ENCODE peak calls at places on chromosomes 16 and 17, in four cellular contexts. One of them, this sample, is unnamed.

GRCh38 chr17:44084131-44084538 is 13.6 kb downstream of the G6PC3 start:
- DNase-seq in CD8-positive, alpha-beta T cell: no peak
- DNase-seq in GM06990: no peak
- DNase-seq in B cell: peak; percentile 58
- DNase-seq in this sample: no peak

GRCh38 chr16:51545951-51546350 is 394.9 kb upstream of the SALL1 start:
- DNase-seq in CD8-positive, alpha-beta T cell: no peak
- DNase-seq in GM06990: no peak
- DNase-seq in B cell: no peak
- DNase-seq in this sample: no peak

GRCh38 chr17:48125829-48126612 is 18.5 kb downstream of the SNX11 start:
- DNase-seq in CD8-positive, alpha-beta T cell: no peak
- DNase-seq in GM06990: no peak
- DNase-seq in B cell: no peak
- DNase-seq in this sample: no peak

GRCh38 chr17:72797142-72797541 is 295.3 kb downstream of the SLC39A11 start:
- DNase-seq in CD8-positive, alpha-beta T cell: no peak
- DNase-seq in GM06990: no peak
- DNase-seq in B cell: no peak
- DNase-seq in this sample: no peak

GRCh38 chr17:9079461-9080103 is 58.3 kb downstream of the NTN1 start:
- DNase-seq in CD8-positive, alpha-beta T cell: peak; percentile 53
- DNase-seq in GM06990: no peak
- DNase-seq in B cell: no peak
- DNase-seq in this sample: no peak

GRCh38 chr17:81812571-81813370 is 8.8 kb downstream of the GCGR start:
- DNase-seq in CD8-positive, alpha-beta T cell: no peak
- DNase-seq in GM06990: no peak
- DNase-seq in B cell: no peak
- DNase-seq in this sample: no peak

GRCh38 chr16:50121721-50122445 is 31.2 kb upstream of the TENT4B start:
- DNase-seq in CD8-positive, alpha-beta T cell: peak; percentile 53
- DNase-seq in GM06990: peak; percentile 67
- DNase-seq in B cell: no peak
- DNase-seq in this sample: no peak

GRCh38 chr16:68377667-68378420 is 67.0 kb downstream of the PRMT7 start:
- DNase-seq in CD8-positive, alpha-beta T cell: no peak
- DNase-seq in GM06990: no peak
- DNase-seq in B cell: no peak
- DNase-seq in this sample: no peak

GRCh38 chr16:3825103-3825502 is 55.4 kb downstream of the CREBBP start:
- DNase-seq in CD8-positive, alpha-beta T cell: no peak
- DNase-seq in GM06990: no peak
- DNase-seq in B cell: no peak
- DNase-seq in this sample: no peak

GRCh38 chr16:8889893-8890548 is 7.9 kb downstream of the LITAFD start:
- DNase-seq in CD8-positive, alpha-beta T cell: no peak
- DNase-seq in GM06990: no peak
- DNase-seq in B cell: no peak
- DNase-seq in this sample: no peak

GRCh38 chr17:8894673-8895578 is 27.5 kb upstream of the PIK3R6 start:
- DNase-seq in CD8-positive, alpha-beta T cell: peak; percentile 64
- DNase-seq in GM06990: peak; percentile 53
- DNase-seq in B cell: peak; percentile 68
- DNase-seq in this sample: no peak

GRCh38 chr16:11797957-11798299 is 870 bp upstream of the ZC3H7A start:
- DNase-seq in CD8-positive, alpha-beta T cell: no peak
- DNase-seq in GM06990: no peak
- DNase-seq in B cell: no peak
- DNase-seq in this sample: no peak

GRCh38 chr17:2400474-2400866 is 390 bp downstream of the MNT start:
- DNase-seq in CD8-positive, alpha-beta T cell: peak; percentile 72
- DNase-seq in GM06990: no peak
- DNase-seq in B cell: peak; percentile 62
- DNase-seq in this sample: peak; percentile 58

GRCh38 chr16:75497558-75497957 is 2.3 kb upstream of the CHST6 start:
- DNase-seq in CD8-positive, alpha-beta T cell: no peak
- DNase-seq in GM06990: no peak
- DNase-seq in B cell: no peak
- DNase-seq in this sample: no peak

GRCh38 chr16:30985401-30986128 is 558 bp downstream of the HSD3B7 start:
- DNase-seq in CD8-positive, alpha-beta T cell: no peak
- DNase-seq in GM06990: no peak
- DNase-seq in B cell: no peak
- DNase-seq in this sample: no peak

GRCh38 chr16:28977703-28978641 is 3.4 kb downstream of the SPNS1 start:
- DNase-seq in CD8-positive, alpha-beta T cell: peak; percentile 57
- DNase-seq in GM06990: no peak
- DNase-seq in B cell: peak; percentile 65
- DNase-seq in this sample: no peak

GRCh38 chr16:15592324-15592723 is 50.6 kb downstream of the MARF1 start:
- DNase-seq in CD8-positive, alpha-beta T cell: peak; percentile 71
- DNase-seq in GM06990: no peak
- DNase-seq in B cell: no peak
- DNase-seq in this sample: peak; percentile 41

GRCh38 chr17:29504711-29505110 is 62.1 kb downstream of the ABHD15 start:
- DNase-seq in CD8-positive, alpha-beta T cell: no peak
- DNase-seq in GM06990: no peak
- DNase-seq in B cell: no peak
- DNase-seq in this sample: no peak

GRCh38 chr16:4968879-4969278 is 10.7 kb downstream of the SEC14L5 start:
- DNase-seq in CD8-positive, alpha-beta T cell: no peak
- DNase-seq in GM06990: no peak
- DNase-seq in B cell: no peak
- DNase-seq in this sample: no peak

GRCh38 chr16:117381-118365 is 20.8 kb downstream of the NPRL3 start:
- DNase-seq in CD8-positive, alpha-beta T cell: peak; percentile 77
- DNase-seq in GM06990: no peak
- DNase-seq in B cell: peak; percentile 81
- DNase-seq in this sample: peak; percentile 56
- TF ChIP-seq CTCF in CD8-positive, alpha-beta T cell: peak; percentile 81
- TF ChIP-seq CTCF in GM06990: peak; percentile 78
- TF ChIP-seq CTCF in B cell: peak; percentile 82
- TF ChIP-seq CTCF in this sample: peak; percentile 91

GRCh38 chr17:63082273-63082861 is 116.3 kb downstream of the TANC2 start:
- DNase-seq in CD8-positive, alpha-beta T cell: no peak
- DNase-seq in GM06990: peak; percentile 2
- DNase-seq in B cell: no peak
- DNase-seq in this sample: no peak
- TF ChIP-seq CTCF in CD8-positive, alpha-beta T cell: no peak
- TF ChIP-seq CTCF in GM06990: peak; percentile 39
- TF ChIP-seq CTCF in B cell: peak; percentile 66
- TF ChIP-seq CTCF in this sample: no peak

GRCh38 chr17:76088868-76089576 is 10.0 kb downstream of the ZACN start:
- DNase-seq in CD8-positive, alpha-beta T cell: no peak
- DNase-seq in GM06990: no peak
- DNase-seq in B cell: peak; percentile 21
- DNase-seq in this sample: no peak
- TF ChIP-seq CTCF in CD8-positive, alpha-beta T cell: no peak
- TF ChIP-seq CTCF in GM06990: no peak
- TF ChIP-seq CTCF in B cell: no peak
- TF ChIP-seq CTCF in this sample: no peak

GRCh38 chr16:1494129-1494640 is 1.0 kb downstream of the TELO2 start:
- DNase-seq in CD8-positive, alpha-beta T cell: no peak
- DNase-seq in GM06990: peak; percentile 13
- DNase-seq in B cell: no peak
- DNase-seq in this sample: no peak
- TF ChIP-seq CTCF in CD8-positive, alpha-beta T cell: no peak
- TF ChIP-seq CTCF in GM06990: no peak
- TF ChIP-seq CTCF in B cell: no peak
- TF ChIP-seq CTCF in this sample: no peak

GRCh38 chr16:84952335-84953050 is 58.8 kb downstream of the ZDHHC7 start:
- DNase-seq in CD8-positive, alpha-beta T cell: peak; percentile 76
- DNase-seq in GM06990: no peak
- DNase-seq in B cell: peak; percentile 74
- DNase-seq in this sample: peak; percentile 56

GRCh38 chr16:84948855-84949610 is 62.3 kb downstream of the ZDHHC7 start:
- DNase-seq in CD8-positive, alpha-beta T cell: no peak
- DNase-seq in GM06990: no peak
- DNase-seq in B cell: no peak
- DNase-seq in this sample: no peak

GRCh38 chr16:84953051-84953746 is 58.1 kb downstream of the ZDHHC7 start:
- DNase-seq in CD8-positive, alpha-beta T cell: no peak
- DNase-seq in GM06990: no peak
- DNase-seq in B cell: no peak
- DNase-seq in this sample: no peak

GRCh38 chr16:84949776-84950436 is 61.4 kb downstream of the ZDHHC7 start:
- DNase-seq in CD8-positive, alpha-beta T cell: no peak
- DNase-seq in GM06990: no peak
- DNase-seq in B cell: no peak
- DNase-seq in this sample: no peak

GRCh38 chr16:84950906-84951305 is 60.4 kb downstream of the ZDHHC7 start:
- DNase-seq in CD8-positive, alpha-beta T cell: no peak
- DNase-seq in GM06990: no peak
- DNase-seq in B cell: no peak
- DNase-seq in this sample: no peak
- TF ChIP-seq CTCF in CD8-positive, alpha-beta T cell: no peak
- TF ChIP-seq CTCF in GM06990: peak; percentile 71
- TF ChIP-seq CTCF in B cell: peak; percentile 30
- TF ChIP-seq CTCF in this sample: no peak

DNA sequence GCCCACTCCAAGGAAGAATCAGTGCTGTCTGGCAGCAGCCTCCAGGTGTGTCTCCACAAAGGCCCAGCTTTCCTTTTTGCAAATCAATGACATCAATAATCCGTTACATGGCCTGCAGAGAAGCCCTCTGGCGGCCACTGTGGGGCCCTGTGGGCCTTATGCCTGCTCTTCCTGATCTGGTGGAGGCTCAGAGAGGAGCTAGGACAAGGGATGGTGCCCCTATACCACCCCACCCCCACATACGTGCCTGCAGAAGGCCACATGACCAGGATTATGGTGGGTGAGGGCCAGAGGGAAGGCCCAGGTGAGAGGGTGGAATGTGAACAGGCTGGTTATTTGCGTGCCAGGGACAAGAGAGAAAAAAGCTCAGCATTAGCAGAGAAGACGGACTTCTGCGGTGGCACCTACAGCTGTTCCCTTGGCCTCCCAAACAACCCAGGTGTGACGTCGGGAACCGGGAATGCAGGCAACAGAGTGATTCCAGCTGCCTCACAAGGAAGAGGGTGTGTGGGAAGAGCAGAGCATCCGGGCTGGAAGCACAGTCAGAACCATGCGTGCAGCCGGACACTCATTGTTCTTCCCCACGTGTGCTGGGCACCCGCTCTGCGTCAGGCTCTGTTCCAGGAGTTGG is 22.5 kb downstream of the EIF4A3 start:
- DNase-seq in CD8-positive, alpha-beta T cell: no peak
- DNase-seq in GM06990: no peak
- DNase-seq in B cell: no peak
- DNase-seq in this sample: no peak
- TF ChIP-seq CTCF in CD8-positive, alpha-beta T cell: no peak
- TF ChIP-seq CTCF in GM06990: peak; percentile 53
- TF ChIP-seq CTCF in B cell: no peak
- TF ChIP-seq CTCF in this sample: no peak

GRCh38 chr16:77374384-77374783 is 60.5 kb downstream of the ADAMTS18 start:
- DNase-seq in CD8-positive, alpha-beta T cell: no peak
- DNase-seq in GM06990: no peak
- DNase-seq in B cell: no peak
- DNase-seq in this sample: no peak

GRCh38 chr16:77375396-77375795 is 59.4 kb downstream of the ADAMTS18 start:
- DNase-seq in CD8-positive, alpha-beta T cell: no peak
- DNase-seq in GM06990: no peak
- DNase-seq in B cell: no peak
- DNase-seq in this sample: no peak

GRCh38 chr16:77373726-77374125 is 61.1 kb downstream of the ADAMTS18 start:
- DNase-seq in CD8-positive, alpha-beta T cell: no peak
- DNase-seq in GM06990: no peak
- DNase-seq in B cell: no peak
- DNase-seq in this sample: no peak

DNA sequence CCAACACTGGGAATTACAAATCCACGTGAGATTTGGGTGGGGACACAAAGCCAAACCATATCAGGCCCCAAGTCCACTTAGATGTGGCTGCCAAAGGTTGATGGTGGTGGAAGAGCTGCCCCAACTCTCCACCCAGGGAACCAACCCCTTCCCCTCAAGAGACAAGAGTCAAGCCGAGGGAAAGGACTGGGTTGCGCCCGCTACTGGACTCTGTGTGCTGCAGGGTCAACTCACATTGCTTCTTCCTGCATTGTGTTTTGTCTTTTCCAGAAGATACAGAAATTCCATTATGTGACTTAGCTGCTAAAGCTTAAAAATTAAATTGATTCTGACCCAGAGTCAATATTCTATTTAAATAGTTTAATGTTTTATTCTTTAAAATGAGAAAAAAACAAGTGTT is 58.5 kb downstream of the ADAMTS18 start:
- DNase-seq in CD8-positive, alpha-beta T cell: no peak
- DNase-seq in GM06990: peak; percentile 3
- DNase-seq in B cell: no peak
- DNase-seq in this sample: no peak
- TF ChIP-seq CTCF in CD8-positive, alpha-beta T cell: no peak
- TF ChIP-seq CTCF in GM06990: peak; percentile 38
- TF ChIP-seq CTCF in B cell: no peak
- TF ChIP-seq CTCF in this sample: no peak